ENCODE peak calls at places on chromosomes 13 and 19, in four cellular contexts. Z, F, T and H are unnamed samples.

GRCh38 chr19:2982983-2983350 is 5.6 kb downstream of the TLE6 start:
- DNase-seq in Z (peak), F (peak), T (peak), H (no peak)

GRCh38 chr19:43957891-43958290 is 6.9 kb downstream of the ZNF221 start:
- DNase-seq in Z (peak), T (peak), F (no peak), H (no peak)

GRCh38 chr19:13118424-13119193 is 545 bp downstream of the NACC1 start:
- DNase-seq in T (peak), F (no peak), Z (no peak), H (peak)

GRCh38 chr13:113342820-113343691 is 20.9 kb downstream of the GRTP1 start:
- DNase-seq in Z (no peak), F (no peak), T (no peak), H (no peak)

GRCh38 chr19:38385804-38386257 is 2.0 kb downstream of the GGN start:
- DNase-seq in F (no peak), Z (no peak), T (no peak), H (no peak)

GRCh38 chr19:58569191-58569942 is 3.8 kb downstream of the MZF1 start:
- DNase-seq in Z (no peak), F (no peak), T (peak), H (no peak)

GRCh38 chr19:6677924-6678689 is 8.1 kb upstream of the TNFSF14 start:
- DNase-seq in T (peak), F (no peak), Z (peak), H (peak)

GRCh38 chr13:74770361-74770760 is 636.2 kb upstream of the KLF12 start:
- DNase-seq in T (no peak), Z (peak), F (no peak), H (no peak)

GRCh38 chr13:110089815-110090214 is 217.1 kb downstream of the COL4A1 start:
- DNase-seq in Z (no peak), F (no peak), T (no peak), H (no peak)

GRCh38 chr13:20525601-20526544 is at the start of gene CRYL1:
- DNase-seq in F (peak), Z (peak), T (peak), H (peak)

GRCh38 chr19:17538684-17539287 is 16.7 kb upstream of the COLGALT1 start:
- DNase-seq in F (no peak), Z (no peak), T (no peak), H (no peak)

GRCh38 chr13:97559981-97560380 is 126.0 kb downstream of the RAP2A start:
- DNase-seq in Z (no peak), T (no peak), F (no peak), H (no peak)

GRCh38 chr13:37132211-37132610 is 26.7 kb upstream of the CSNK1A1L start:
- DNase-seq in T (no peak), F (no peak), Z (peak), H (no peak)

GRCh38 chr13:22040810-22041364 is 370.0 kb downstream of the FGF9 start:
- DNase-seq in T (peak), Z (no peak), F (no peak), H (no peak)
- TF ChIP-seq CTCF in T (no peak), Z (no peak), F (no peak), H (no peak)

GRCh38 chr13:43894438-43894837 is 14.7 kb downstream of the LACC1 start:
- DNase-seq in Z (no peak), F (no peak), T (no peak), H (no peak)
- TF ChIP-seq CTCF in Z (peak), F (no peak), T (peak), H (peak)

GRCh38 chr13:104577029-104577820 is 1511.0 kb upstream of the SLC10A2 start:
- DNase-seq in Z (peak), F (no peak), T (no peak), H (no peak)

GRCh38 chr13:104571890-104572229 is 1505.6 kb upstream of the SLC10A2 start:
- DNase-seq in Z (no peak), T (no peak), F (no peak), H (no peak)

GRCh38 chr13:104565888-104566287 is 1499.7 kb upstream of the SLC10A2 start:
- DNase-seq in Z (no peak), T (no peak), F (no peak), H (no peak)

GRCh38 chr13:104567114-104567513 is 1500.9 kb upstream of the SLC10A2 start:
- DNase-seq in T (no peak), Z (no peak), F (no peak), H (no peak)

DNA sequence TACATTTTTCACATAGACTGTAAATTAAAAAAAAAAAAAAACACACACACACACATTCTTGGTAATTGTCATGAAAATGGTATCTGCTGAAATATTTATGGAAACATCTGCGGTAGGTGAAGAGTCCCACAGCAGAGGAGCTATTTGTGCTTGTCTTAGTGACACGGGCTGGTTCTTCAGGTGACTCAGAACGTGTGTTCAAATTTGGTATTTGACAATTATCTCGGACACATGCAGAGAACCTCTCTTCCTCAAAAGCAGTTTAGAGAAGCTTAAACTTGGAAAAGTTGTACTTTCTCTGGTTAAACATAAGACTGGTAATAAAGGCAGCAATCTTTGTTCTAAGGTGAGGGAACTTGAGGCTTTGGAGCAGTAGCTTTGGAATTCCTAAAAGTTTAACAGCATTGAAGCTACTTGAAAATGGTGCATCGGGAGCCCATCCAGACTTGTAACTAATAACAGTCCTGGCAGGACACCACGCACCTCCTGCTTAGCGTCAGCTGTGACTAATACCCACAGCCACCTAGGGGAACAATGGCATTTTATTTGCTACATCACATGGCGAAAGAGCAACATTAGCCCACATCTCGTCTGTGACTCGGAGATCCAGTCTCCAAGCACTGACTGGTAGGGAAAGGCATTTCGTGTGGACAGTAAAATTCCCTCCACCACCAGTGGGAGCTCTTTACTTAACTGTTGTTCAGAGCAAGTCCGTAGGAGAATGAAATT is 1505.1 kb upstream of the SLC10A2 start:
- DNase-seq in T (peak), Z (peak), F (peak), H (peak)
- TF ChIP-seq CTCF in T (peak), Z (peak), F (peak), H (peak)

GRCh38 chr19:40494191-40494838 is 27.5 kb downstream of the SPTBN4 start:
- DNase-seq in F (no peak), Z (no peak), T (no peak), H (no peak)
- TF ChIP-seq CTCF in F (no peak), Z (no peak), T (no peak), H (no peak)

DNA sequence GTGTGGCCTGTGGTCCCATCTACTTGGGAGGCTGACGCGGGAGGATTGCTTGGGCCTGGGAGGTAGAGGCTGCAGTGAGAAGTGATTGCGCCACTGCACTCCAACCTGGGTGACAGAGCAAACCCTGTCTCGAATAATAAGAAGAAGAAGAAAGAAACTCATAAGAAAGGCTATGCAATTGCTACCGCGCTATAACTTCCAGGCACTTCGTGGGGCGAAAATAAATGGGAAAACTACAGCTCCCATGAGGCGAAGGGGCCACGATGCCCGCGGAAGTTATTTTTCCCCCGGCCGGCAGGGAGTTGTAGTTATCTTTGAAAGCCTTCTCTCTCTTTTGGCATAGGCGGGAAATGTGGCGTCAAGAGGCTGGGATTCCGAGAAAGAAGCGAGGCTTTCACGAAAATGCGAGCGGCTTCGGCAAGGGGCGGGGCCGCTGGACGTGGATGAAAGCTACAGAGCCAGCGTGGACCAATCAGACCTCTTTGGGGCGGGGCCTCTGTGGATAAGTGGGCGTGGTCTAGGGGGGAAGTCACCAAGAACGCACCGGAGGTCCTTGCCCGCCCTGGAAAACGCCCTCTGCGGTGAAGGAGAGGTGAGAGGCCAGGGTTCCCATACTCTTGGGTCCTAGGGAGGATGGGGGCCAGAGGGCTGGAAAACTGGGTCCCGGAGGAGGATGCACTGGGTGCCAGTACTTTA is at the start of gene NUCB1:
- DNase-seq in Z (peak), T (peak), F (peak), H (peak)
- TF ChIP-seq CTCF in Z (peak), T (peak), F (peak), H (no peak)

GRCh38 chr19:18814063-18814462 is 17.7 kb upstream of the UPF1 start:
- DNase-seq in Z (peak), F (peak), T (no peak), H (peak)
- TF ChIP-seq CTCF in Z (no peak), F (peak), T (peak), H (no peak)

GRCh38 chr19:1621021-1621420 is 15.8 kb upstream of the UQCR11 start:
- DNase-seq in T (no peak), Z (no peak), F (no peak), H (no peak)

GRCh38 chr19:1619703-1620102 is 14.4 kb upstream of the UQCR11 start:
- DNase-seq in Z (no peak), T (no peak), F (no peak), H (no peak)

GRCh38 chr19:1616875-1617274 is 11.6 kb upstream of the UQCR11 start:
- DNase-seq in F (no peak), Z (no peak), T (no peak), H (no peak)

GRCh38 chr19:1618157-1619093 is 13.2 kb upstream of the UQCR11 start:
- DNase-seq in F (no peak), T (peak), Z (peak), H (no peak)

DNA sequence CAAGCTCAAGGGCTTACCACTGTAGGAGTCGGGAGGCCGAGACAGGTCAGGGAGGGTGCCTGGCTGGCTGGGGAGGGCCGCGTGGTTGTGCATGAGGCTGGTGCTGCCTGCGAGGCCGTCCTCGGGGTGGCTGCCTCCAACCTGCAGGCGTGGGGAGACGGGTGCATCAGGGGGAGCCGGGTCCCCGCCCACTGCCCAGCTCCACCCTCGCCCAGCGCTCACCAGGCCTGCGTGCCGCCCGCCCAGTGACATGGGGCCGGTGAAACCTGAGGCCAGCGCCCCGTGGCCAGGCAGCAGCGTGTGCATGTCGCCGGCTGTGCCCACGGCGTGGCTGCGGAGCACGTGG is 13.8 kb upstream of the UQCR11 start:
- DNase-seq in T (no peak), Z (no peak), F (no peak), H (no peak)
- TF ChIP-seq CTCF in T (no peak), Z (no peak), F (no peak), H (no peak)

GRCh38 chr13:27770809-27771208 is 21.5 kb upstream of the GSX1 start:
- DNase-seq in F (no peak), T (peak), Z (peak), H (no peak)

GRCh38 chr13:27765650-27766049 is 26.6 kb upstream of the GSX1 start:
- DNase-seq in F (no peak), T (no peak), Z (no peak), H (no peak)
- TF ChIP-seq CTCF in F (no peak), T (no peak), Z (no peak), H (no peak)

GRCh38 chr19:51824603-51825002 is 29.6 kb downstream of the FPR3 start:
- DNase-seq in T (no peak), Z (no peak), F (no peak), H (no peak)

DNA sequence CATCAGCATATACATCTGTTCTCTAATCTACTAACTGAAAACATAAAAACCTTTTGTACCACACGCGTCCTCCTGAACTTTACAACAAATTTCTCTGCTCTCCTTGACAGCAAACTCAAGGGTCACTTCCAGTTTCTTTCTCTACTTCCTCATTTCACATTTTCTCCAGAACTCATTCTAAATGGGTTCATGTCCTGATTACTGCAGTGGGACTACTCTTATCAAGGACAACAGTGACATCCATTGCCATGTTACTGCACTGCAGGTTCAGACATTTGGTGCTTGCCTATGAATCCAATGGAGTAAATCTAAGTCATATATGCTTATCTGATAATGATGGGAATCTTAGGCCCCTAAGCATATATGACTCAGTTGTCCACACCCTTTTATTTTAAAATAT is 35.3 kb downstream of the FPR3 start:
- DNase-seq in T (no peak), Z (peak), F (no peak), H (no peak)
- TF ChIP-seq CTCF in T (no peak), Z (peak), F (peak), H (no peak)

DNA sequence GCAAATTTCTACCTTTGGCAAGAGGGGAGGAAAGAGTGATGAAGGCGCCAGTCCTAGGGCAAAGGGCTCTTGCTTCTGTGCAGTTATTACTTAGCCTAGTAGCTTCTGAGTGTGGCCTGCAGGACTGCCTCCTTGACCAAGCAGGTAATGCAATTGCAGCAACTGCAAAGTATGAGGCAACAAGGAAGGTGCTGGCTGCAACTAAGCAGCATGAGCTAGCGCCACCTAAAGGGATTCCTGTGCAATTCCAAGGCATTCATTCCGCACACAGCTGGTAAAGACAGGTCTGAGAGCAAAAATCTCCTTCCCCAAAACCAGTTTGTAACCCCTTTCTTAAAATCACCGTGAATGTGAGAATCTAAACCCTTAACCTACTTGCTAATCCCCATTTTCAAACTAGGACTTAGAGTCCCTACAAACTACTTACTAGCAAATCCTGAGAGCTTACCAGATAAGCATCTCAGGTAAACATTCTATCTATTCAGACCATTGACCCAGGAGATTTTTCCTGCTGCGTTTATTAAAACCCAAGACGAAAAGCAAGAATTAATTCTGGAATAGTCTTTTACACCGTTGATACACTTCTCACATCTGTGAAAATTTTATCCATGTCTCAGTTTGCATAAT is 62.9 kb downstream of the DCT start:
- DNase-seq in F (no peak), T (peak), Z (peak), H (peak)
- TF ChIP-seq CTCF in F (no peak), T (peak), Z (peak), H (peak)